ENCODE peak calls at places on chromosomes 16 and 17, in nine cellular contexts. Y, E, O, A, S, Z, K, Q and C are unnamed samples.
A peak's percentile ranks its signal among the peaks of the same experiment; 100 is the strongest.

GRCh38 chr16:83245061-83245460 is 562.7 kb upstream of the HSBP1 start:
- DNase-seq in Y (no peak), E (peak; percentile 46), O (peak; percentile 27), A (no peak), S (no peak), Z (no peak), K (no peak), Q (no peak), C (no peak)

GRCh38 chr17:42674755-42675347 is 1.9 kb downstream of the PLEKHH3 start:
- DNase-seq in Y (peak; percentile 86), E (no peak), O (no peak), A (no peak), S (no peak), Z (no peak), K (no peak), Q (no peak), C (no peak)

GRCh38 chr17:29007456-29008455 is 1.9 kb upstream of the SEZ6 start:
- DNase-seq in Y (peak; percentile 74), E (peak; percentile 48), O (peak; percentile 70), A (no peak), S (no peak), Z (no peak), K (no peak), Q (peak; percentile 37), C (no peak)

GRCh38 chr17:20085283-20085875 is 76.2 kb downstream of the SPECC1 start:
- DNase-seq in Y (no peak), E (peak; percentile 85), O (no peak), A (no peak), S (peak; percentile 31), Z (no peak), K (no peak), Q (no peak), C (no peak)

GRCh38 chr16:57788252-57788841 is 13.9 kb downstream of the KIFC3 start:
- DNase-seq in Y (peak; percentile 66), E (no peak), O (no peak), A (no peak), S (no peak), Z (no peak), K (no peak), Q (no peak), C (no peak)

GRCh38 chr17:41868568-41868967 is 3.3 kb upstream of the KLHL11 start:
- DNase-seq in Y (no peak), E (no peak), O (no peak), A (no peak), S (no peak), Z (no peak), K (no peak), Q (no peak), C (no peak)

GRCh38 chr17:80219013-80219776 is 938 bp downstream of the SGSH start:
- DNase-seq in Y (peak; percentile 40), E (peak; percentile 88), O (peak; percentile 90), A (peak; percentile 26), S (peak; percentile 61), Z (peak; percentile 86), K (no peak), Q (peak; percentile 52), C (peak; percentile 85)

GRCh38 chr16:50309527-50310307 is 43.4 kb downstream of the ADCY7 start:
- DNase-seq in Y (no peak), E (no peak), O (no peak), A (no peak), S (no peak), Z (no peak), K (no peak), Q (no peak), C (peak; percentile 71)

GRCh38 chr16:86211800-86212199 is 298.5 kb upstream of the FOXF1 start:
- DNase-seq in Y (no peak), E (no peak), O (no peak), A (no peak), S (no peak), Z (no peak), K (no peak), Q (no peak), C (no peak)

GRCh38 chr17:1630662-1631061 is 2.0 kb upstream of the SLC43A2 start:
- DNase-seq in Y (peak; percentile 52), E (no peak), O (no peak), A (no peak), S (no peak), Z (no peak), K (no peak), Q (no peak), C (no peak)

GRCh38 chr17:81228420-81228819 is 5.7 kb upstream of the CEP131 start:
- DNase-seq in Y (no peak), E (no peak), O (no peak), A (no peak), S (no peak), Z (no peak), K (no peak), Q (no peak), C (no peak)